ENCODE peak calls at places on chromosomes 3 and 15, in five cellular contexts. T, O, A, M and G are unnamed samples.

GRCh38 chr15:42786978-42787377 is 50.0 kb upstream of the CDAN1 start:
- DNase-seq in T (no peak), O (no peak), A (no peak), M (no peak), G (no peak)

GRCh38 chr3:15722877-15723623 is 74.7 kb downstream of the ANKRD28 start:
- DNase-seq in T (no peak), O (no peak), A (no peak), M (no peak), G (no peak)

GRCh38 chr3:25904248-25904647 is 114.4 kb downstream of the OXSM start:
- DNase-seq in T (peak), O (no peak), A (no peak), M (peak), G (no peak)

GRCh38 chr3:123286308-123287023 is 84.7 kb downstream of the SEC22A start:
- DNase-seq in T (no peak), O (peak), A (no peak), M (peak), G (no peak)

GRCh38 chr15:51281368-51281967 is 56.9 kb downstream of the CYP19A1 start:
- DNase-seq in T (peak), O (peak), A (peak), M (peak), G (peak)

GRCh38 chr3:141332436-141332835 is 35.9 kb upstream of the ZBTB38 start:
- DNase-seq in T (no peak), O (no peak), A (no peak), M (no peak), G (no peak)

GRCh38 chr3:117622130-117622841 is 912.7 kb downstream of the TUSC7 start:
- DNase-seq in T (no peak), O (no peak), A (no peak), M (peak), G (no peak)

GRCh38 chr15:82847703-82848102 is 38.3 kb downstream of the WHAMM start:
- DNase-seq in T (no peak), O (no peak), A (no peak), M (no peak), G (no peak)

GRCh38 chr15:42315435-42316020 is 42.3 kb upstream of the TMEM87A start:
- DNase-seq in T (no peak), O (no peak), A (no peak), M (no peak), G (no peak)

GRCh38 chr15:77009176-77009575 is 14.2 kb downstream of the PSTPIP1 start:
- DNase-seq in T (no peak), O (no peak), A (no peak), M (no peak), G (no peak)

GRCh38 chr3:33791477-33792166 is 6.8 kb upstream of the PDCD6IP start:
- DNase-seq in T (no peak), O (no peak), A (no peak), M (peak), G (no peak)

GRCh38 chr3:187150599-187150998 is 11.3 kb upstream of the RPL39L start:
- DNase-seq in T (no peak), O (no peak), A (peak), M (peak), G (no peak)

GRCh38 chr3:97910931-97911351 is 61.3 kb downstream of the RIOX2 start:
- DNase-seq in T (peak), O (no peak), A (no peak), M (peak), G (no peak)

GRCh38 chr3:153051427-153052095 is 110.5 kb upstream of the RAP2B start:
- DNase-seq in T (no peak), O (no peak), A (no peak), M (peak), G (no peak)

GRCh38 chr15:34583399-34584320 is at the start of gene GOLGA8B:
- DNase-seq in T (peak), O (no peak), A (peak), M (peak), G (peak)

GRCh38 chr15:24878153-24878552 is 76.6 kb upstream of the SNRPN start:
- DNase-seq in T (peak), O (no peak), A (no peak), M (peak), G (peak)

GRCh38 chr3:126620743-126621142 is 34.2 kb downstream of the TXNRD3 start:
- DNase-seq in T (no peak), O (no peak), A (no peak), M (no peak), G (no peak)

GRCh38 chr15:98853593-98854420 is 153.8 kb downstream of the PGPEP1L start:
- DNase-seq in T (no peak), O (no peak), A (no peak), M (peak), G (no peak)
- H3K4me3 ChIP-seq in T (peak), O (peak), A (peak), M (peak), G (no peak)

GRCh38 chr15:98568382-98569017 is 79.8 kb upstream of the IGF1R start:
- DNase-seq in T (no peak), O (no peak), A (no peak), M (no peak), G (no peak)
- TF ChIP-seq CTCF in T (no peak), O (peak), A (no peak), M (no peak), G (no peak)

DNA sequence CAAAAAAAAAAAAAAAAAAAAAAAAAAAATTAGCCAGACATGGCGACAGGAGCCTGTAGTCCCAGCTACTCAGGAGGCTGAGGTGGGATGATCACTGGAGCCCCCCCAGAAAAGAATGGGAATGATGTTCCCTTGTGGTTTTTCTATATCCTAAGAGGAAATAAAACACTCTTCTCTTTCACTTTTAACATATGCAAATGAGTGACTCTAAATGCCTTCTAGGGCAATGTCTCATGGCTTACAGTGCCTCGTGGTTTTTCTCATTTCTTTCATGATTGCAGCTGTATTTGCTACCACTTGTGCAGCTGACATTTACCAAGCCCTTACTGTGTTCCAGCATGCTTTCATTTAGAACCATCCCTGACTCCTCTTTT is 26.4 kb downstream of the STOML1 start:
- DNase-seq in T (no peak), O (no peak), A (no peak), M (peak), G (no peak)
- H3K4me3 ChIP-seq in T (no peak), O (no peak), A (no peak), M (no peak), G (no peak)

GRCh38 chr15:29115093-29115991 is 154.3 kb downstream of the NSMCE3 start:
- DNase-seq in T (no peak), O (no peak), A (no peak), M (no peak), G (peak)
- TF ChIP-seq CTCF in T (peak), O (no peak), A (no peak), M (peak), G (peak)